ENCODE peak calls at places on chromosomes 12 and 14, in four cellular contexts. One of them, this sample, is unnamed.
A peak's percentile ranks its signal among the peaks of the same experiment; 100 is the strongest.

GRCh38 chr14:54767139-54767431 is 135.5 kb downstream of the GCH1 start:
- DNase-seq in thoracic aorta: no peak
- DNase-seq in spleen: peak; percentile 46
- DNase-seq in activated B cell treated with CpG ODN at 0.5 μM for 24 hours: no peak
- DNase-seq in this sample: no peak

GRCh38 chr12:46499901-46500300 is 127.3 kb upstream of the SLC38A2 start:
- DNase-seq in thoracic aorta: no peak
- DNase-seq in spleen: no peak
- DNase-seq in activated B cell treated with CpG ODN at 0.5 μM for 24 hours: no peak
- DNase-seq in this sample: no peak

GRCh38 chr12:75781532-75782046 is 250.0 kb downstream of the PHLDA1 start:
- DNase-seq in thoracic aorta: no peak
- DNase-seq in spleen: no peak
- DNase-seq in activated B cell treated with CpG ODN at 0.5 μM for 24 hours: no peak
- DNase-seq in this sample: no peak

GRCh38 chr14:69696633-69697557 is 70.0 kb upstream of the SRSF5 start:
- DNase-seq in thoracic aorta: no peak
- DNase-seq in spleen: no peak
- DNase-seq in activated B cell treated with CpG ODN at 0.5 μM for 24 hours: no peak
- DNase-seq in this sample: no peak

GRCh38 chr12:94587266-94588241 is 62.8 kb downstream of the TMCC3 start:
- DNase-seq in thoracic aorta: no peak
- DNase-seq in spleen: no peak
- DNase-seq in activated B cell treated with CpG ODN at 0.5 μM for 24 hours: no peak
- DNase-seq in this sample: no peak

GRCh38 chr12:23049180-23049579 is 424.2 kb downstream of the ETNK1 start:
- DNase-seq in thoracic aorta: no peak
- DNase-seq in spleen: no peak
- DNase-seq in activated B cell treated with CpG ODN at 0.5 μM for 24 hours: no peak
- DNase-seq in this sample: no peak

GRCh38 chr14:32469388-32470160 is 140.5 kb downstream of the AKAP6 start:
- DNase-seq in thoracic aorta: no peak
- DNase-seq in spleen: no peak
- DNase-seq in activated B cell treated with CpG ODN at 0.5 μM for 24 hours: no peak
- DNase-seq in this sample: no peak

GRCh38 chr12:111270773-111271172 is 98.1 kb downstream of the PHETA1 start:
- DNase-seq in thoracic aorta: no peak
- DNase-seq in spleen: no peak
- DNase-seq in activated B cell treated with CpG ODN at 0.5 μM for 24 hours: no peak
- DNase-seq in this sample: no peak

GRCh38 chr14:97692084-97692483 is 894.9 kb downstream of the VRK1 start:
- DNase-seq in thoracic aorta: no peak
- DNase-seq in spleen: no peak
- DNase-seq in activated B cell treated with CpG ODN at 0.5 μM for 24 hours: no peak
- DNase-seq in this sample: no peak

GRCh38 chr12:28568083-28568482 is 377.8 kb downstream of the CCDC91 start:
- DNase-seq in thoracic aorta: no peak
- DNase-seq in spleen: no peak
- DNase-seq in activated B cell treated with CpG ODN at 0.5 μM for 24 hours: no peak
- DNase-seq in this sample: no peak

GRCh38 chr14:91879196-91879595 is 11.9 kb upstream of the TC2N start:
- DNase-seq in thoracic aorta: no peak
- DNase-seq in spleen: no peak
- DNase-seq in activated B cell treated with CpG ODN at 0.5 μM for 24 hours: no peak
- DNase-seq in this sample: no peak

GRCh38 chr14:22510527-22511110 is 78.4 kb downstream of the DAD1 start:
- DNase-seq in thoracic aorta: no peak
- DNase-seq in spleen: no peak
- DNase-seq in activated B cell treated with CpG ODN at 0.5 μM for 24 hours: no peak
- DNase-seq in this sample: no peak

GRCh38 chr14:22588419-22589095 is 467 bp downstream of the DAD1 start:
- DNase-seq in thoracic aorta: no peak
- DNase-seq in spleen: no peak
- DNase-seq in activated B cell treated with CpG ODN at 0.5 μM for 24 hours: no peak
- DNase-seq in this sample: no peak

GRCh38 chr14:90061849-90062794 is at the start of gene KCNK13:
- DNase-seq in thoracic aorta: no peak
- DNase-seq in spleen: no peak
- DNase-seq in activated B cell treated with CpG ODN at 0.5 μM for 24 hours: no peak
- DNase-seq in this sample: no peak

GRCh38 chr14:102499401-102500189 is 10.0 kb downstream of the ANKRD9 start:
- DNase-seq in thoracic aorta: no peak
- DNase-seq in spleen: no peak
- DNase-seq in activated B cell treated with CpG ODN at 0.5 μM for 24 hours: no peak
- DNase-seq in this sample: peak; percentile 72

GRCh38 chr14:94074534-94074933 is 6.5 kb downstream of the DDX24 start:
- DNase-seq in thoracic aorta: no peak
- DNase-seq in spleen: no peak
- DNase-seq in activated B cell treated with CpG ODN at 0.5 μM for 24 hours: no peak
- DNase-seq in this sample: no peak

GRCh38 chr14:96752594-96752993 is 44.6 kb upstream of the VRK1 start:
- DNase-seq in thoracic aorta: no peak
- DNase-seq in spleen: no peak
- DNase-seq in activated B cell treated with CpG ODN at 0.5 μM for 24 hours: no peak
- DNase-seq in this sample: no peak

GRCh38 chr12:90074086-90074485 is 365.4 kb upstream of the ATP2B1 start:
- DNase-seq in thoracic aorta: no peak
- DNase-seq in spleen: no peak
- DNase-seq in activated B cell treated with CpG ODN at 0.5 μM for 24 hours: no peak
- DNase-seq in this sample: no peak

GRCh38 chr14:93269341-93270068 is 62.4 kb downstream of the UBR7 start:
- DNase-seq in thoracic aorta: no peak
- DNase-seq in spleen: no peak
- DNase-seq in activated B cell treated with CpG ODN at 0.5 μM for 24 hours: no peak
- DNase-seq in this sample: no peak

GRCh38 chr12:75641031-75641780 is 129.8 kb upstream of the KRR1 start:
- DNase-seq in thoracic aorta: no peak
- DNase-seq in spleen: no peak
- DNase-seq in activated B cell treated with CpG ODN at 0.5 μM for 24 hours: no peak
- DNase-seq in this sample: no peak

GRCh38 chr12:102950107-102950949 is 7.1 kb upstream of the ASCL1 start:
- DNase-seq in thoracic aorta: no peak
- DNase-seq in spleen: no peak
- DNase-seq in activated B cell treated with CpG ODN at 0.5 μM for 24 hours: no peak
- DNase-seq in this sample: no peak

GRCh38 chr14:104977681-104978647 is at the start of gene AHNAK2:
- DNase-seq in thoracic aorta: no peak
- DNase-seq in spleen: peak; percentile 87
- DNase-seq in activated B cell treated with CpG ODN at 0.5 μM for 24 hours: no peak
- DNase-seq in this sample: peak; percentile 86

GRCh38 chr14:105433161-105433605 is 13.6 kb downstream of the MTA1 start:
- DNase-seq in thoracic aorta: no peak
- DNase-seq in spleen: no peak
- DNase-seq in activated B cell treated with CpG ODN at 0.5 μM for 24 hours: no peak
- DNase-seq in this sample: no peak

GRCh38 chr12:40164034-40164433 is 58.2 kb upstream of the SLC2A13 start:
- DNase-seq in thoracic aorta: no peak
- DNase-seq in spleen: no peak
- DNase-seq in activated B cell treated with CpG ODN at 0.5 μM for 24 hours: no peak
- DNase-seq in this sample: no peak

GRCh38 chr12:31781894-31782540 is 53.2 kb upstream of the AMN1 start:
- DNase-seq in thoracic aorta: no peak
- DNase-seq in spleen: no peak
- DNase-seq in activated B cell treated with CpG ODN at 0.5 μM for 24 hours: no peak
- DNase-seq in this sample: no peak

GRCh38 chr14:96741151-96741977 is 55.8 kb upstream of the VRK1 start:
- DNase-seq in thoracic aorta: no peak
- DNase-seq in spleen: peak; percentile 94
- DNase-seq in activated B cell treated with CpG ODN at 0.5 μM for 24 hours: peak; percentile 68
- DNase-seq in this sample: no peak

GRCh38 chr14:104306450-104307040 is 168.2 kb downstream of the KIF26A start:
- DNase-seq in thoracic aorta: no peak
- DNase-seq in spleen: peak; percentile 60
- DNase-seq in activated B cell treated with CpG ODN at 0.5 μM for 24 hours: no peak
- DNase-seq in this sample: peak; percentile 80

GRCh38 chr12:4244868-4245267 is 28.7 kb upstream of the CCND2 start:
- DNase-seq in thoracic aorta: no peak
- DNase-seq in spleen: no peak
- DNase-seq in activated B cell treated with CpG ODN at 0.5 μM for 24 hours: no peak
- DNase-seq in this sample: no peak

GRCh38 chr14:85583311-85583710 is 53.4 kb downstream of the FLRT2 start:
- DNase-seq in thoracic aorta: no peak
- DNase-seq in spleen: no peak
- DNase-seq in activated B cell treated with CpG ODN at 0.5 μM for 24 hours: no peak
- DNase-seq in this sample: no peak
- TF ChIP-seq CTCF in thoracic aorta: no peak
- TF ChIP-seq CTCF in spleen: no peak
- TF ChIP-seq CTCF in activated B cell treated with CpG ODN at 0.5 μM for 24 hours: no peak
- TF ChIP-seq CTCF in this sample: no peak

GRCh38 chr12:19507823-19508222 is 68.5 kb downstream of the AEBP2 start:
- DNase-seq in thoracic aorta: no peak
- DNase-seq in spleen: no peak
- DNase-seq in activated B cell treated with CpG ODN at 0.5 μM for 24 hours: no peak
- DNase-seq in this sample: no peak
- TF ChIP-seq CTCF in thoracic aorta: peak; percentile 33
- TF ChIP-seq CTCF in spleen: no peak
- TF ChIP-seq CTCF in activated B cell treated with CpG ODN at 0.5 μM for 24 hours: no peak
- TF ChIP-seq CTCF in this sample: peak; percentile 76

GRCh38 chr12:2364566-2365165 is 311.9 kb downstream of the CACNA1C start:
- DNase-seq in thoracic aorta: no peak
- DNase-seq in spleen: no peak
- DNase-seq in activated B cell treated with CpG ODN at 0.5 μM for 24 hours: no peak
- DNase-seq in this sample: no peak
- TF ChIP-seq CTCF in thoracic aorta: no peak
- TF ChIP-seq CTCF in spleen: no peak
- TF ChIP-seq CTCF in activated B cell treated with CpG ODN at 0.5 μM for 24 hours: no peak
- TF ChIP-seq CTCF in this sample: no peak

GRCh38 chr14:99608591-99608990 is 4.6 kb upstream of the CCDC85C start:
- DNase-seq in thoracic aorta: no peak
- DNase-seq in spleen: no peak
- DNase-seq in activated B cell treated with CpG ODN at 0.5 μM for 24 hours: no peak
- DNase-seq in this sample: no peak

GRCh38 chr14:99611639-99612038 is 7.6 kb upstream of the CCDC85C start:
- DNase-seq in thoracic aorta: no peak
- DNase-seq in spleen: no peak
- DNase-seq in activated B cell treated with CpG ODN at 0.5 μM for 24 hours: no peak
- DNase-seq in this sample: no peak

GRCh38 chr14:99612065-99612736 is 8.2 kb upstream of the CCDC85C start:
- DNase-seq in thoracic aorta: no peak
- DNase-seq in spleen: no peak
- DNase-seq in activated B cell treated with CpG ODN at 0.5 μM for 24 hours: no peak
- DNase-seq in this sample: no peak

GRCh38 chr14:99606359-99606758 is 2.4 kb upstream of the CCDC85C start:
- DNase-seq in thoracic aorta: no peak
- DNase-seq in spleen: no peak
- DNase-seq in activated B cell treated with CpG ODN at 0.5 μM for 24 hours: no peak
- DNase-seq in this sample: no peak

DNA sequence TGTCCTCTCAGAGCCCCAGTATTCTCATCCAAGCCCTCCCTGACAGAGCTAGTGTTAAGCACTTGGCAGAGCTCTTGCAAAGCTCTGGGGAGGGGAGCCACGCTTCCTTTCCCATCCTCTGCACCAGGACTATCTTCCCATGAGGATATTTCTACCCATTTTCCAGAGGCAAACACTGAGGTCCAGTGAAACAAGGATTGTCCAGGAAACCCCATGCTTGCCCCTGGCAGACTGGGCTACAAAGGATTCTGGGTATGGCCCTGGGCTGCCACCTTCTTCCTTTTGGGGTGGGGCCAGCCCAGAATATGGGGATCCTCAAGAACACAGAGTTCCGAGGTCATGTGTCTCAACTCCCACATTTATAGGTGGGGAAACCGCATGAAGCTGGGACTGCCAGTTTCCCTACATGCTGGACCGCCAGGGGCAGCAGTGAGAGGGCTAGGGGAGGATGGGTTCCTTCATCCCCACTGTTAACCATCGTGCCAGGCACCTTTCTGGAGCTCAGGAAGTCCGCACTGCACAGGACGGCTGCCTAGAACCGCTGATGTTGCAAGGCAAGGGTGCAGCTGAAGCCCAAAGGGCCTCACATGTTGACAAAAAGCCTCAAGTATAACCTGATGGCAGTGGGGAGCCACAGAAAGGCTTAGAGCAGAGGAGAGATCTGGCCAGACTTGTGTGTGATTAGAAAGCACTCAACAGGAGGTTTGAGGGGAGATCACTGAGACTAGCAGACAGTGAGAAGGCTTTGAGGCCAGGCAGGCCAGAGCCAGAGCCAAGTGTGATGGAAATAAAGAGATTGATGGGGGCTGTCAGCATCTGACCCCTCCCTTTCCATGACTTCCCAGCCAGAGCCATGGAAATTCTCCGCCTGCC is 5.5 kb upstream of the CCDC85C start:
- DNase-seq in thoracic aorta: no peak
- DNase-seq in spleen: no peak
- DNase-seq in activated B cell treated with CpG ODN at 0.5 μM for 24 hours: no peak
- DNase-seq in this sample: no peak
- TF ChIP-seq CTCF in thoracic aorta: no peak
- TF ChIP-seq CTCF in spleen: peak; percentile 23
- TF ChIP-seq CTCF in activated B cell treated with CpG ODN at 0.5 μM for 24 hours: no peak
- TF ChIP-seq CTCF in this sample: no peak

GRCh38 chr14:63091394-63091996 is 46.2 kb upstream of the KCNH5 start:
- DNase-seq in thoracic aorta: no peak
- DNase-seq in spleen: no peak
- DNase-seq in activated B cell treated with CpG ODN at 0.5 μM for 24 hours: no peak
- DNase-seq in this sample: no peak
- TF ChIP-seq CTCF in thoracic aorta: no peak
- TF ChIP-seq CTCF in spleen: no peak
- TF ChIP-seq CTCF in activated B cell treated with CpG ODN at 0.5 μM for 24 hours: no peak
- TF ChIP-seq CTCF in this sample: no peak